ENCODE peak calls at places on chromosomes 1 and 21, in ten cellular contexts. A, C, S, Q, L, W, D, J, K and I are unnamed samples.

GRCh38 chr1:156422602-156423091 is 53.6 kb downstream of the RHBG start:
- DNase-seq in S (no peak), J (no peak), D (no peak), A (no peak), C (no peak), K (peak; percentile 22), Q (no peak), W (no peak), L (no peak), I (no peak)

GRCh38 chr1:18199462-18199861 is 91.9 kb downstream of the IGSF21 start:
- DNase-seq in A (no peak), K (no peak), D (no peak), J (no peak), C (no peak), W (no peak), Q (no peak), L (no peak), S (no peak), I (no peak)

GRCh38 chr1:29292344-29292743 is 56.0 kb downstream of the PTPRU start:
- DNase-seq in C (no peak), D (no peak), Q (no peak), J (no peak), A (no peak), K (peak; percentile 13), L (no peak), W (no peak), S (no peak), I (peak; percentile 46)

GRCh38 chr1:163076446-163076845 is 7.3 kb downstream of the RGS4 start:
- DNase-seq in K (no peak), A (no peak), J (no peak), Q (no peak), S (no peak), C (no peak), W (no peak), L (no peak), D (no peak), I (no peak)

GRCh38 chr21:35044770-35045538 is 4.1 kb downstream of the RUNX1 start:
- DNase-seq in Q (no peak), C (no peak), K (no peak), S (no peak), W (no peak), L (no peak), J (no peak), D (no peak), A (no peak), I (no peak)

GRCh38 chr1:6416906-6417305 is 2.8 kb downstream of the HES2 start:
- DNase-seq in K (no peak), W (no peak), L (no peak), J (no peak), A (no peak), C (no peak), Q (no peak), S (no peak), D (no peak), I (no peak)

GRCh38 chr1:44714944-44715571 is 15.9 kb downstream of the RNU5D-1 start:
- DNase-seq in L (peak; percentile 80), S (peak; percentile 64), C (no peak), J (peak; percentile 71), A (peak; percentile 75), W (peak; percentile 53), Q (no peak), D (peak; percentile 29), K (peak; percentile 71), I (peak; percentile 62)

GRCh38 chr1:225480825-225481434 is 53.1 kb upstream of the LBR start:
- DNase-seq in C (peak; percentile 80), W (peak; percentile 30), A (peak; percentile 54), J (no peak), Q (no peak), D (no peak), S (peak; percentile 69), K (peak; percentile 81), L (peak; percentile 27), I (no peak)

GRCh38 chr1:235831148-235831547 is 35.6 kb downstream of the LYST start:
- DNase-seq in J (no peak), S (no peak), L (peak; percentile 69), C (no peak), Q (no peak), A (peak; percentile 7), K (peak; percentile 8), D (peak; percentile 24), W (no peak), I (no peak)

GRCh38 chr21:46455575-46456385 is 2.9 kb upstream of the DIP2A start:
- DNase-seq in K (peak; percentile 33), J (no peak), Q (no peak), W (no peak), A (no peak), S (no peak), D (no peak), C (no peak), L (peak; percentile 27), I (peak; percentile 73)

GRCh38 chr1:150225546-150225945 is 10.4 kb downstream of the ANP32E start:
- DNase-seq in A (no peak), D (no peak), L (no peak), W (no peak), J (no peak), C (no peak), K (no peak), Q (no peak), S (no peak), I (no peak)

GRCh38 chr1:182351790-182352364 is 39.7 kb downstream of the GLUL start:
- DNase-seq in W (no peak), J (no peak), K (no peak), Q (no peak), A (no peak), C (no peak), D (no peak), S (no peak), L (no peak), I (no peak)

GRCh38 chr1:58592521-58593134 is 15.6 kb upstream of the TACSTD2 start:
- DNase-seq in S (no peak), W (no peak), J (peak; percentile 79), Q (peak; percentile 49), D (peak; percentile 57), L (peak; percentile 89), K (peak; percentile 98), A (peak; percentile 38), C (no peak), I (peak; percentile 95)

GRCh38 chr1:63773815-63774616 is at the start of gene ROR1:
- DNase-seq in C (peak; percentile 89), J (peak; percentile 91), W (no peak), Q (peak; percentile 52), L (peak; percentile 88), S (peak; percentile 80), A (peak; percentile 89), K (peak; percentile 80), D (peak; percentile 89), I (peak; percentile 69)

GRCh38 chr1:156021087-156021416 is 301 bp upstream of the SSR2 start:
- DNase-seq in A (no peak), Q (no peak), K (no peak), D (no peak), W (no peak), C (no peak), J (no peak), L (no peak), S (no peak), I (no peak)

GRCh38 chr1:159828916-159829634 is 2.4 kb downstream of the SLAMF8 start:
- DNase-seq in L (no peak), Q (no peak), C (peak; percentile 62), J (peak; percentile 58), D (peak; percentile 56), A (peak; percentile 22), W (no peak), K (no peak), S (no peak), I (no peak)

GRCh38 chr1:1043411-1043810 is 23.5 kb downstream of the AGRN start:
- DNase-seq in S (no peak), J (no peak), D (no peak), C (no peak), K (no peak), L (no peak), A (no peak), W (no peak), Q (no peak), I (no peak)

GRCh38 chr1:30508175-30508448 is 215.3 kb downstream of the MATN1 start:
- DNase-seq in Q (no peak), A (no peak), J (no peak), L (no peak), D (no peak), C (no peak), S (no peak), K (no peak), W (no peak), I (no peak)

GRCh38 chr1:22616571-22616970 is 19.9 kb upstream of the C1QA start:
- DNase-seq in W (no peak), C (no peak), L (no peak), A (no peak), K (no peak), Q (no peak), S (no peak), D (no peak), J (no peak), I (no peak)

GRCh38 chr21:23936224-23936623 is 1671.1 kb downstream of the MRPL39 start:
- DNase-seq in Q (no peak), D (no peak), C (no peak), J (no peak), S (no peak), K (no peak), W (no peak), A (peak; percentile 0), L (peak; percentile 50), I (no peak)
- TF ChIP-seq CTCF in Q (peak; percentile 16), D (peak; percentile 33), C (no peak), J (no peak), S (no peak), K (no peak), W (no peak), A (no peak), L (peak; percentile 72), I (no peak)

DNA sequence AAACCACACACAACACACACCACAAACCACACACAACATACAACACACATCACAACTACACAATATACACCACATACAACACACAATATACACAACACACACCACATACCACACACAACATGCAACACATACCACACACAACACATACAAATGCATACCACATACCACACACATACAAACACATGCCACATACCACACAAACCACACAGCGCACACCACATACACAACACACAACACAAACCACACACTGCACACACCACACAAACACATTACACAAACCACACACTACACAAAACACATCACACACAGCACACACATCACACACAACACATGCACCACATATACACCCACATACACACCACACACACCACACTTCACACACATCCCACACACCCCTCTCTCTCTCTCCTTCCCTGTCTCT is 108.4 kb downstream of the ETS2 start:
- DNase-seq in C (no peak), K (no peak), S (no peak), J (no peak), A (no peak), D (no peak), Q (no peak), W (no peak), L (no peak), I (no peak)
- H3K27ac ChIP-seq in C (no peak overlapping the region), K (no peak overlapping the region), S (peak overlapping the region; percentile 87), J (no peak overlapping the region), A (peak overlapping the region; percentile 78), D (no peak overlapping the region), Q (peak overlapping the region; percentile 64), W (no peak overlapping the region), L (no peak overlapping the region), I (no peak overlapping the region)

GRCh38 chr1:210143465-210144062 is 89.0 kb upstream of the SERTAD4 start:
- DNase-seq in L (peak; percentile 79), J (peak; percentile 78), Q (no peak), A (peak; percentile 75), C (peak; percentile 66), S (peak; percentile 72), W (peak; percentile 1), K (peak; percentile 48), D (peak; percentile 70), I (no peak)
- TF ChIP-seq CTCF in L (peak; percentile 51), J (peak; percentile 52), Q (peak; percentile 71), A (peak; percentile 84), C (peak; percentile 55), S (peak; percentile 24), W (peak; percentile 56), K (peak; percentile 72), D (peak; percentile 75), I (peak; percentile 85)

GRCh38 chr1:59718064-59718988 is 96.4 kb upstream of the HOOK1 start:
- DNase-seq in D (no peak), C (no peak), S (no peak), Q (no peak), K (no peak), J (peak; percentile 28), W (no peak), L (peak; percentile 50), A (no peak), I (no peak)
- H3K27ac ChIP-seq in D (peak overlapping the region; percentile 83), C (no peak overlapping the region), S (no peak overlapping the region), Q (no peak overlapping the region), K (no peak overlapping the region), J (peak overlapping the region; percentile 26), W (no peak overlapping the region), L (no peak overlapping the region), A (no peak overlapping the region), I (no peak overlapping the region)